ENCODE peak calls at places on chromosome 1, in ten cellular contexts. S is A549, D is tibial nerve, H is K562, C is stomach, J is HepG2, K is sigmoid colon, Q is ovary, F is suprapubic skin, I is H1. B is an unnamed sample.

GRCh38 chr1:235557495-235557894 is 53.2 kb upstream of the B3GALNT2 start:
- DNase-seq in C (no peak), F (no peak), Q (no peak), K (no peak), H (peak; percentile 48), J (no peak), I (no peak), D (no peak), S (no peak), B (no peak)

GRCh38 chr1:178536844-178537371 is 24.0 kb downstream of the TEX35 start:
- DNase-seq in K (peak; percentile 79), J (peak; percentile 75), D (no peak), I (no peak), F (peak; percentile 55), C (peak; percentile 75), Q (peak; percentile 67), S (peak; percentile 82), H (no peak), B (peak; percentile 77)

GRCh38 chr1:21594495-21594894 is 74.7 kb downstream of the RAP1GAP start:
- DNase-seq in C (no peak), F (no peak), H (no peak), S (no peak), Q (no peak), D (no peak), J (no peak), I (no peak), K (no peak), B (no peak)

GRCh38 chr1:28244549-28245251 is 8.8 kb downstream of the ATP5IF1 start:
- DNase-seq in D (no peak), K (no peak), J (no peak), I (no peak), H (no peak), F (no peak), S (no peak), C (no peak), Q (no peak), B (peak; percentile 36)

GRCh38 chr1:199867601-199868000 is 159.9 kb upstream of the NR5A2 start:
- DNase-seq in F (no peak), H (no peak), C (no peak), D (no peak), J (no peak), Q (no peak), K (no peak), I (no peak), S (no peak), B (no peak)

GRCh38 chr1:27941671-27942540 is 7.1 kb downstream of the SMPDL3B start:
- DNase-seq in F (no peak), H (no peak), J (no peak), D (no peak), I (no peak), S (no peak), K (no peak), Q (no peak), C (no peak), B (no peak)

GRCh38 chr1:63537006-63537405 is 13.7 kb downstream of the EFCAB7 start:
- DNase-seq in C (no peak), S (no peak), D (no peak), F (no peak), J (no peak), I (no peak), K (no peak), Q (no peak), H (no peak), B (no peak)

GRCh38 chr1:212951058-212951923 is 950 bp downstream of the VASH2 start:
- DNase-seq in Q (no peak), H (no peak), K (no peak), C (no peak), F (no peak), D (no peak), J (no peak), I (no peak), S (no peak), B (no peak)

GRCh38 chr1:154493276-154493675 is 8.7 kb upstream of the TDRD10 start:
- DNase-seq in H (peak; percentile 22), Q (no peak), C (no peak), D (no peak), K (peak; percentile 75), S (no peak), F (no peak), J (no peak), I (no peak), B (peak; percentile 39)

GRCh38 chr1:44739361-44740178 is at the start of gene KIF2C:
- DNase-seq in K (peak; percentile 98), F (peak; percentile 97), J (peak; percentile 93), H (peak; percentile 98), Q (peak; percentile 96), I (peak; percentile 91), C (peak; percentile 97), D (peak; percentile 94), S (peak; percentile 96), B (peak; percentile 98)
- TF ChIP-seq POLR2A in K (peak; percentile 57), F (peak; percentile 71), J (peak; percentile 91), H (peak; percentile 98), Q (peak; percentile 80), I (peak; percentile 40), C (no peak), D (peak; percentile 80), S (peak; percentile 71), B (peak; percentile 69)

GRCh38 chr1:31936278-31936965 is 1.7 kb downstream of the PTP4A2 start:
- DNase-seq in K (no peak), D (no peak), F (no peak), J (no peak), S (no peak), C (no peak), I (no peak), Q (no peak), H (no peak), B (no peak)
- H3K4me1 ChIP-seq in K (peaks cover 66% of the 10 kb centered on the region), D (no peaks in the 10 kb centered on the region), F (peaks cover 81% of the 10 kb centered on the region), J (peaks cover 78% of the 10 kb centered on the region), S (peaks cover 71% of the 10 kb centered on the region), C (peaks cover 63% of the 10 kb centered on the region), I (peaks cover 16% of the 10 kb centered on the region), Q (peaks cover 8% of the 10 kb centered on the region), H (peaks cover 59% of the 10 kb centered on the region), B (peaks cover 77% of the 10 kb centered on the region)

GRCh38 chr1:183197762-183198161 is 11.7 kb downstream of the LAMC2 start:
- DNase-seq in I (no peak), S (no peak), H (no peak), K (no peak), Q (no peak), F (no peak), C (no peak), D (no peak), J (no peak), B (no peak)

GRCh38 chr1:183198463-183198862 is 12.4 kb downstream of the LAMC2 start:
- DNase-seq in K (peak; percentile 88), S (peak; percentile 24), J (no peak), Q (no peak), F (no peak), C (no peak), D (no peak), I (no peak), H (no peak), B (no peak)

GRCh38 chr1:183191833-183192232 is 5.8 kb downstream of the LAMC2 start:
- DNase-seq in H (no peak), J (no peak), I (no peak), F (no peak), S (peak; percentile 31), Q (no peak), C (no peak), D (no peak), K (no peak), B (no peak)

GRCh38 chr1:183194527-183195145 is 8.6 kb downstream of the LAMC2 start:
- DNase-seq in J (no peak), I (no peak), C (no peak), Q (no peak), H (no peak), S (no peak), K (no peak), F (no peak), D (no peak), B (no peak)

GRCh38 chr1:183195146-183195571 is 9.1 kb downstream of the LAMC2 start:
- DNase-seq in C (no peak), S (peak; percentile 42), Q (no peak), K (no peak), D (no peak), J (no peak), F (no peak), I (no peak), H (no peak), B (peak; percentile 25)
- TF ChIP-seq EP300 in C (no peak), S (no peak), Q (no peak), K (no peak), D (no peak), J (no peak), F (no peak), I (no peak), H (no peak), B (no peak)

DNA sequence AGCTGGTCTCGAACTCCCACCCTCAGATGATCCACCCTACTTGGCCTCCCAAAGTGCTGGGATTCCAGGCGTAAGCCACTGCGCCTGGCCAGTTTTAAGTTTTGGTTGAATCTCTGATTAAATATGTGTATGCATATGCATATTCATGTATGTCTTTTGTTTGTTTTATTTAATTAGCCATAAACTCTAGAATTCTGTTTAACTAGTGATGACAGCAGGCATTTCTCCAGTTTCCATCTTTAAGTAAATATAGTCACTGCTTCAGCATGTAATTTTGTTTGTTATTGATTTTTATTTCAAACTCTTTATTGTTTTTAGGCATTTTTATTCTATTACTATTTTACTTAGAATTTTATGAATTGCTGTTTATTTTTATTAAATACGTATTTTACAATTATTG is 58.0 kb downstream of the NUF2 start:
- DNase-seq in H (no peak), F (no peak), K (no peak), J (no peak), Q (no peak), I (no peak), D (no peak), C (no peak), S (no peak), B (no peak)
- TF ChIP-seq POLR2A in H (no peak), F (no peak), K (no peak), J (no peak), Q (no peak), I (no peak), D (no peak), C (no peak), S (no peak), B (no peak)

GRCh38 chr1:166682588-166682987 is 156.7 kb upstream of the POGK start:
- DNase-seq in K (no peak), C (no peak), S (no peak), Q (no peak), D (no peak), I (no peak), F (no peak), J (no peak), H (no peak), B (no peak)

GRCh38 chr1:166679369-166679768 is 159.9 kb upstream of the POGK start:
- DNase-seq in Q (no peak), I (no peak), S (no peak), F (no peak), D (no peak), K (no peak), C (no peak), H (no peak), J (no peak), B (no peak)

DNA sequence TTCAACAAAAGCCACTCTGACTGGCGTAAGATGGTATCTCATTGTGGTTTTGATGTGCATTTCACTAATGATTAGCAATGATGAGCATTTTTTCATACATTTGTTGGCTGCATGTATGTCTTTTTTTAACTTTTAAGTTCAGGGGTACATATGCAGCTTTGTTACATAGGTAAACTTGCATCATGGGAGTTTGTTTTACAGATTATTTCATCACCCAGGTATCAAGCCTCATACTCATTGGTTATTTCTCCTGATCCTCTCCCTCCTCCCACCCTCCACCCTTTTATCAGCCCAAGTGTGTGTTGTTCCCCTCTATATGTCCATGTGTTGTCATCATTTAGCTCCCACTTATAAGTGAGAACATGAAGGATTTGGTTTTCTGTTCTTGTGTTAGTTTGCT is 154.1 kb upstream of the POGK start:
- DNase-seq in S (no peak), K (no peak), I (no peak), Q (no peak), F (no peak), C (no peak), J (no peak), D (no peak), H (no peak), B (no peak)
- H3K4me1 ChIP-seq in S (no peaks in the 10 kb centered on the region), K (no peaks in the 10 kb centered on the region), I (no peaks in the 10 kb centered on the region), Q (no peaks in the 10 kb centered on the region), F (no peaks in the 10 kb centered on the region), C (no peaks in the 10 kb centered on the region), J (no peaks in the 10 kb centered on the region), D (no peaks in the 10 kb centered on the region), H (no peaks in the 10 kb centered on the region), B (no peaks in the 10 kb centered on the region)